ENCODE peak calls at places on chromosomes 4 and X, in five cellular contexts. C is GM12864, W is brain microvascular endothelial cell, I is left colon, V is H4. G is an unnamed sample.

GRCh38 chr4:139735381-139736256 is 70.0 kb downstream of the MGST2 start:
- DNase-seq in C (no peak), W (peak), I (peak), V (no peak), G (no peak)

GRCh38 chr4:120228086-120228485 is 161.4 kb upstream of the MAD2L1 start:
- DNase-seq in C (no peak), W (no peak), I (no peak), V (no peak), G (no peak)

GRCh38 chr4:159012381-159012780 is 90.5 kb upstream of the RAPGEF2 start:
- DNase-seq in C (no peak), W (peak), I (no peak), V (no peak), G (no peak)

GRCh38 chr4:2729533-2729875 is 26.6 kb downstream of the TNIP2 start:
- DNase-seq in C (no peak), W (no peak), I (no peak), V (no peak), G (no peak)

GRCh38 chr4:180768610-180769009 is 1474.6 kb upstream of the TENM3 start:
- DNase-seq in C (no peak), W (no peak), I (no peak), V (no peak), G (no peak)

GRCh38 chrX:71814123-71814912 is 51.2 kb downstream of the CXorf49B start:
- DNase-seq in C (no peak), W (no peak), I (no peak), V (no peak), G (no peak)

GRCh38 chrX:153539171-153539978 is 21.9 kb downstream of the ATP2B3 start:
- DNase-seq in C (no peak), W (peak), I (peak), V (peak), G (no peak)

GRCh38 chr4:92091335-92091734 is 212.4 kb upstream of the GRID2 start:
- DNase-seq in C (no peak), W (no peak), I (no peak), V (peak), G (no peak)

GRCh38 chr4:1578301-1578781 is 105.8 kb downstream of the FAM53A start:
- DNase-seq in C (no peak), W (no peak), I (peak), V (no peak), G (no peak)

GRCh38 chr4:169278669-169279068 is 7.9 kb upstream of the SH3RF1 start:
- DNase-seq in C (no peak), W (no peak), I (no peak), V (no peak), G (no peak)

GRCh38 chr4:167238226-167238625 is 3.9 kb upstream of the SPOCK3 start:
- DNase-seq in C (no peak), W (no peak), I (no peak), V (no peak), G (no peak)

GRCh38 chr4:32560306-32560705 is 1840.1 kb downstream of the PCDH7 start:
- DNase-seq in C (no peak), W (peak), I (no peak), V (peak), G (no peak)

GRCh38 chrX:34382416-34382815 is 250.3 kb upstream of the FAM47A start:
- DNase-seq in C (no peak), W (peak), I (no peak), V (no peak), G (no peak)

GRCh38 chr4:906311-907102 is 25.6 kb downstream of the GAK start:
- DNase-seq in C (no peak), W (no peak), I (no peak), V (no peak), G (no peak)